ENCODE peak calls at places on chromosomes 2 and 18, in nine cellular contexts. K is endothelial cell; Y is NCI-H1417; C is nucleus accumbens; Q is NCI-H2107; V is activated CD4-positive, CD25-positive, alpha-beta regulatory T cell; A is WTC11; P is left colon; R is activated naive CD4-positive, alpha-beta T cell treated with anti-CD3 and anti-CD28 coated beads, Interleukin-2, amount 50 U/mL, for 16 hours. X is an unnamed sample.

GRCh38 chr2:235102987-235103386 is 151.2 kb downstream of the SH3BP4 start:
- DNase-seq in Q (no peak), C (no peak), Y (no peak), A (no peak), K (no peak), R (no peak), V (no peak), P (no peak), X (no peak)

GRCh38 chr18:63887424-63887823 is at the start of gene SERPINB2:
- DNase-seq in R (no peak), Y (peak), V (no peak), C (no peak), A (no peak), Q (no peak), K (no peak), P (no peak), X (peak)

GRCh38 chr2:172052000-172052983 is 33.0 kb upstream of the DLX1 start:
- DNase-seq in K (no peak), P (no peak), A (no peak), C (no peak), Y (peak), Q (peak), V (no peak), R (no peak), X (no peak)

GRCh38 chr2:192151848-192152247 is 42.9 kb downstream of the TMEFF2 start:
- DNase-seq in P (no peak), Y (peak), V (no peak), K (no peak), Q (peak), C (no peak), R (no peak), A (no peak), X (peak)

GRCh38 chr2:84285056-84285747 is 173.9 kb downstream of the SUCLG1 start:
- DNase-seq in C (no peak), A (no peak), P (no peak), Q (no peak), Y (no peak), R (no peak), K (no peak), V (no peak), X (no peak)

GRCh38 chr18:25827961-25828561 is 262.4 kb downstream of the SS18 start:
- DNase-seq in P (no peak), C (no peak), V (no peak), R (no peak), K (no peak), A (peak), Q (no peak), Y (peak), X (no peak)

GRCh38 chr2:164538250-164538866 is 82.9 kb downstream of the GRB14 start:
- DNase-seq in Q (no peak), K (no peak), A (no peak), P (no peak), Y (peak), C (peak), R (no peak), V (no peak), X (peak)

GRCh38 chr2:86223098-86223681 is 23.9 kb downstream of the MRPL35 start:
- DNase-seq in A (no peak), P (peak), C (peak), Y (no peak), R (no peak), K (no peak), Q (no peak), V (no peak), X (no peak)

GRCh38 chr2:236061899-236062298 is 106.3 kb downstream of the GBX2 start:
- DNase-seq in V (no peak), Y (no peak), Q (no peak), K (no peak), A (peak), P (no peak), R (no peak), C (no peak), X (no peak)

GRCh38 chr18:42229211-42230210 is 274.5 kb downstream of the PIK3C3 start:
- DNase-seq in A (no peak), Q (no peak), V (no peak), Y (no peak), R (no peak), C (no peak), K (no peak), P (no peak), X (no peak)

GRCh38 chr2:182444170-182444569 is 17.3 kb upstream of the PDE1A start:
- DNase-seq in R (no peak), K (no peak), A (no peak), Y (no peak), V (no peak), Q (no peak), C (no peak), P (no peak), X (no peak)

GRCh38 chr18:8341481-8342230 is 267.6 kb upstream of the RAB12 start:
- DNase-seq in R (no peak), K (no peak), V (no peak), A (no peak), P (no peak), Q (no peak), Y (peak), C (no peak), X (no peak)

GRCh38 chr2:238790126-238790820 is 57.6 kb upstream of the TWIST2 start:
- DNase-seq in P (no peak), V (no peak), C (no peak), R (no peak), K (no peak), Q (no peak), A (no peak), Y (no peak), X (no peak)

GRCh38 chr2:239349448-239350135 is 51.2 kb downstream of the HDAC4 start:
- DNase-seq in V (no peak), Q (no peak), R (no peak), C (no peak), Y (no peak), K (no peak), P (peak), A (no peak), X (no peak)

GRCh38 chr2:133171396-133172004 is 396.8 kb downstream of the NCKAP5 start:
- DNase-seq in K (peak), V (no peak), P (no peak), C (no peak), Y (peak), A (no peak), Q (peak), R (no peak), X (peak)

GRCh38 chr18:56516769-56517168 is 121.6 kb downstream of the TXNL1 start:
- DNase-seq in K (no peak), Y (peak), Q (no peak), V (no peak), R (no peak), C (no peak), A (no peak), P (no peak), X (no peak)

GRCh38 chr2:109457811-109458210 is 156.0 kb downstream of the SEPTIN10 start:
- DNase-seq in A (no peak), K (no peak), V (no peak), Y (no peak), P (no peak), C (no peak), Q (no peak), R (no peak), X (no peak)

GRCh38 chr2:9358846-9359245 is 64.5 kb downstream of the ITGB1BP1 start:
- DNase-seq in K (no peak), C (no peak), V (no peak), A (no peak), P (no peak), Q (no peak), R (no peak), Y (no peak), X (no peak)

GRCh38 chr2:66555511-66556324 is 120.8 kb downstream of the MEIS1 start:
- DNase-seq in Y (peak), P (no peak), R (no peak), V (no peak), Q (no peak), C (no peak), K (no peak), A (no peak), X (no peak)

GRCh38 chr2:239308696-239309397 is 92.0 kb downstream of the HDAC4 start:
- DNase-seq in P (no peak), R (no peak), V (no peak), C (no peak), A (no peak), K (no peak), Y (no peak), Q (no peak), X (no peak)

GRCh38 chr18:3230401-3231334 is 10.9 kb upstream of the MYOM1 start:
- DNase-seq in P (no peak), A (no peak), C (no peak), Y (no peak), K (no peak), Q (no peak), R (no peak), V (no peak), X (peak)

GRCh38 chr2:136727973-136728699 is 37.2 kb upstream of the THSD7B start:
- DNase-seq in V (no peak), R (no peak), Q (no peak), Y (no peak), K (no peak), A (no peak), C (no peak), P (no peak), X (no peak)

GRCh38 chr2:215904101-215904500 is 109.2 kb downstream of the MREG start:
- DNase-seq in A (no peak), C (no peak), R (no peak), P (no peak), V (no peak), Q (no peak), K (no peak), Y (no peak), X (no peak)

X was measured in RKO.